ENCODE peak calls at places on chromosomes 5 and 9, in nine cellular contexts. H is lower lobe of right lung, G is left ventricle myocardium inferior, C is heart right ventricle, K is psoas muscle, J is colonic mucosa, Z is spleen, N is H1, B is transverse colon. M is an unnamed sample.

GRCh38 chr5:171750316-171750788 is 35.3 kb upstream of the SMIM23 start:
- DNase-seq in N (peak), H (no peak), B (peak), J (peak), Z (no peak), G (peak), C (peak), K (peak), M (peak)

GRCh38 chr5:97575322-97575721 is 392.3 kb upstream of the RIOK2 start:
- DNase-seq in C (no peak), H (no peak), K (no peak), B (no peak), Z (no peak), G (no peak), J (no peak), N (no peak), M (no peak)

GRCh38 chr5:144325532-144325931 is 154.9 kb downstream of the KCTD16 start:
- DNase-seq in N (no peak), G (no peak), H (no peak), C (no peak), J (no peak), K (no peak), B (no peak), Z (no peak), M (no peak)

GRCh38 chr5:5492087-5492933 is 69.8 kb downstream of the ICE1 start:
- DNase-seq in N (no peak), J (peak), B (peak), K (no peak), H (no peak), C (no peak), G (no peak), Z (no peak), M (peak)

GRCh38 chr5:16815432-16815831 is 120.7 kb downstream of the MYO10 start:
- DNase-seq in Z (no peak), C (no peak), J (no peak), K (no peak), N (no peak), G (no peak), B (no peak), H (no peak), M (no peak)

GRCh38 chr5:75885849-75886596 is 168.8 kb upstream of the POC5 start:
- DNase-seq in J (no peak), B (no peak), C (no peak), G (no peak), N (no peak), H (no peak), K (no peak), Z (peak), M (peak)

GRCh38 chr5:71719092-71719964 is at the start of gene CARTPT:
- DNase-seq in H (no peak), B (no peak), Z (no peak), J (no peak), C (no peak), K (no peak), N (peak), G (no peak), M (peak)

GRCh38 chr5:179802950-179803562 is 3.6 kb downstream of the MGAT4B start:
- DNase-seq in K (no peak), H (no peak), Z (peak), B (no peak), G (no peak), C (no peak), J (peak), N (peak), M (no peak)

GRCh38 chr9:123863164-123863855 is 66.6 kb downstream of the DENND1A start:
- DNase-seq in C (no peak), Z (no peak), K (no peak), B (no peak), J (no peak), H (no peak), N (no peak), G (no peak), M (peak)

GRCh38 chr9:129898205-129898604 is 62.9 kb downstream of the USP20 start:
- DNase-seq in B (no peak), Z (no peak), K (no peak), G (no peak), N (no peak), J (peak), C (no peak), H (no peak), M (no peak)

GRCh38 chr5:120624021-120624563 is 160.0 kb downstream of the PRR16 start:
- DNase-seq in J (no peak), Z (no peak), N (no peak), C (no peak), B (no peak), K (no peak), G (no peak), H (no peak), M (peak)

GRCh38 chr9:87596862-87597261 is 99.2 kb downstream of the DAPK1 start:
- DNase-seq in B (peak), K (peak), H (peak), G (peak), J (peak), C (peak), N (no peak), Z (no peak), M (peak)

GRCh38 chr9:76403352-76403751 is 9.1 kb upstream of the RFK start:
- DNase-seq in C (no peak), N (no peak), J (no peak), Z (no peak), G (no peak), H (no peak), K (no peak), B (no peak), M (peak)

GRCh38 chr5:374631-375335 is 53.3 kb downstream of the AHRR start:
- DNase-seq in B (peak), Z (peak), G (no peak), H (no peak), J (peak), N (peak), C (no peak), K (no peak), M (no peak)

GRCh38 chr5:127229185-127229889 is 61.3 kb upstream of the MEGF10 start:
- DNase-seq in H (peak), Z (peak), K (peak), C (peak), G (peak), B (peak), N (peak), J (peak), M (peak)

GRCh38 chr5:68419637-68420452 is 204.3 kb downstream of the PIK3R1 start:
- DNase-seq in B (peak), G (no peak), H (no peak), K (peak), N (no peak), Z (no peak), J (peak), C (peak), M (peak)

GRCh38 chr5:34831328-34831727 is 7.6 kb upstream of the TTC23L start:
- DNase-seq in C (no peak), Z (no peak), N (no peak), H (no peak), J (no peak), B (no peak), G (no peak), K (no peak), M (peak)

GRCh38 chr5:10151656-10152055 is 98.0 kb downstream of the ATPSCKMT start:
- DNase-seq in C (no peak), J (no peak), B (no peak), K (no peak), H (no peak), N (no peak), G (no peak), Z (no peak), M (peak)

GRCh38 chr5:176625966-176626875 is 4.1 kb downstream of the SNCB start:
- DNase-seq in J (peak), G (no peak), K (no peak), B (peak), H (no peak), N (no peak), Z (peak), C (no peak), M (no peak)

GRCh38 chr9:86734762-86735161 is 212.5 kb downstream of the GAS1 start:
- DNase-seq in Z (no peak), J (no peak), H (no peak), N (no peak), K (no peak), C (no peak), B (no peak), G (no peak), M (peak)

DNA sequence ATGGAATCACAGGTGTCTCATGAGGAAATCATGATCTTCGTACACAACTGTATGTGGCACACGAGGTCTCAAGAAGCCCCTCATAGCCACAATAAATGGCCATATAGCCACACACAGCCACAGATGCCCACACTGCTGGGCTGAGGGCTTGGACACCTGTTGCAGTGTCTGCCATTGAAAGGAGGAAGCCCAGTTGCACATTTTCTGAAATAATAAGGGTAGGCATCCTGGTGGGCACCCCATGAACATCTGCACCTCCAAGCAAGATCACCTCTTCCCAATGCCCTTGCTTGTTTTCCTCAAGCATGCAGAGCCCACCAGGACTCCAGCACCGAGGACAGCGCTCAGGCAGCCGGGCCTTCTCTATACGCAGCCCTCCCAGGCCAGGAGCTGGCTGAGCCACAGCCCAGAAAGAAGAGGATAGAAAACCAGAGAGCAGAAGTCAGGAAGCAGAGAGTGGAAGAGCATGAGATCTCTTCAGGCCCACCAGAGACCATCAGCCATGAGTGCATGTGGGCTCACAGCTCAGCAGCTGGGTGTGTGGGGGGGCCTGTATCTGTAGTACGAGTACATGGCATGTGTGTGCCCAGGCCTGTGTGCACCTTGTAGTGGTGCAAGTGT is 1.0 kb upstream of the ACSL6 start:
- DNase-seq in G (peak), B (peak), Z (peak), N (peak), C (peak), H (peak), J (peak), K (peak), M (peak)
- H3K4me3 ChIP-seq in G (peak), B (no peak), Z (no peak), N (peak), C (no peak), H (no peak), J (no peak), K (no peak), M (no peak)

GRCh38 chr5:111163000-111163399 is 61.2 kb upstream of the CAMK4 start:
- DNase-seq in G (no peak), N (no peak), K (no peak), J (no peak), Z (no peak), H (no peak), C (no peak), B (no peak), M (peak)

GRCh38 chr5:111153483-111153882 is 61.3 kb downstream of the WDR36 start:
- DNase-seq in N (no peak), K (no peak), Z (no peak), C (no peak), B (no peak), H (no peak), J (no peak), G (no peak), M (no peak)

GRCh38 chr5:111159845-111160244 is 64.3 kb upstream of the CAMK4 start:
- DNase-seq in G (no peak), B (no peak), K (no peak), N (no peak), J (no peak), Z (no peak), C (no peak), H (no peak), M (no peak)

GRCh38 chr5:111158105-111158744 is 66.0 kb upstream of the CAMK4 start:
- DNase-seq in C (no peak), N (peak), B (peak), G (peak), Z (no peak), J (peak), H (no peak), K (no peak), M (peak)
- TF ChIP-seq CTCF in C (peak), N (peak), B (peak), G (peak), Z (peak), J (peak), H (peak), K (peak), M (peak)

DNA sequence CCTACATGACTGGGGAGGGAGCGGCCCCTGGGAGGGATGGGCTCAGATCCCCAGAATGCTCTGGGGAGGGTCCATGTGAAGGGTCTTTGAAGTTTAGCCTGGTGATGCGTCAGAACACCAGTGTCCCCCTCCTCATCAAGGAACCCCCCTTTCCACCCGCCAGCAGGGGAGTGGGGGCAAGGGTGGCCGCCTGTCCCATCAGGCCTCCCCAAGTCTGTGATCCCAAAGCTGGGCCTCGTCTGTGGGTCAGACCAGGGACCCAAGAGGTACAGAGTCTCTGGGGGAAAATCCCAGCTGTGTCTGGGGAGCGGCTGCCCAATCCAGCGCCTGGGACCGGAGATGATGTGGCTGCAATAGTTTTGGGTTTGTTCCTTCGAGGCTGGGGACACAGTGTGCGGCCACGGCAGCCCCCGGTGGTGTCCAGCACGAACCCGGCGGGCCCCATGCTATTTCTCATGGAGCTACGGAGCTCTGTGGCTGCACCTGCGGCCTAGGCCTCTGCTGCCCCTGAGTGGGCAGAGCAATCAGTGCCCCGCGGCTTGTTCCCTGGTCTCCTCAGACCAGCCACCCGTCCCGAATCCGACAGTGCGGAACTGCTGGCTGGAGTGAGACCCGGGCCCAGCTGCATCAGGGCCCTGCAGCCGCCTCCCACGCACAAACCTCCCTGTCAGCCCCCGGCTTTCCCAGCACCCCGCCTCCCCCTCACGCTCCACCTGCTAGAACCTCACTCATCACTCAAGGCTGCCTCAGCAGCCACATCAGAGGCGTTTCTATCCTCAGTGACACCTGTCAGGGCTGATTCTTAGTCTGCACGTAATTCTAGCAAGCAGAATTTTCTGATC is 29.2 kb downstream of the SARDH start:
- DNase-seq in N (no peak), Z (peak), C (no peak), K (peak), B (no peak), J (no peak), H (no peak), G (no peak), M (no peak)
- H3K4me3 ChIP-seq in N (no peak), Z (no peak), C (no peak), K (no peak), B (no peak), J (no peak), H (no peak), G (no peak), M (no peak)

DNA sequence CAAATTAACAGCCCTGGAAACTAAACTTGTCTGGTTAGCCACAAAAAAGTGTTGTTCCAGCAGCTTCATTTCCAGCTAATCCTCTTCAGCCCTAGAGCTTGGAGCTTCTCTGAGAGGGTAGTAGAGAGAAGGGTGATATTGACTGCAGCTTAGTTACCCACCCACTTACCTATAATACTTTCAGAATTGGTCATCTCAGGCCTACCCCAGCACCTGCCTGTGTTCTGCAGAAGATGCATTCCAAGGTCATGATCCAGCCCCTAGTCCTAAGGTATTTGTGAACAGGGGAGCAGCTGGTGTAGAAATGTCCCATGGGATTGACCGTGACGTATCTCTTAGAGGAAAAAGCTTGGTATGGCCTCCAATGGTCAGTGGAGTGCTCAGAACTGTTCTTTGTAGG is 289.0 kb downstream of the NR3C1 start:
- DNase-seq in N (no peak), J (no peak), G (no peak), B (no peak), C (no peak), K (no peak), Z (no peak), H (no peak), M (no peak)
- TF ChIP-seq CTCF in N (no peak), J (no peak), G (no peak), B (no peak), C (no peak), K (no peak), Z (no peak), H (no peak), M (no peak)

GRCh38 chr9:106869458-106869857 is 6.5 kb downstream of the ZNF462 start:
- DNase-seq in G (no peak), H (no peak), C (no peak), J (no peak), B (no peak), Z (no peak), N (no peak), K (no peak), M (peak)

GRCh38 chr9:106866243-106866642 is 3.3 kb downstream of the ZNF462 start:
- DNase-seq in J (no peak), N (no peak), B (no peak), G (no peak), C (no peak), Z (no peak), H (no peak), K (no peak), M (no peak)

GRCh38 chr9:106868096-106868495 is 5.1 kb downstream of the ZNF462 start:
- DNase-seq in N (no peak), J (no peak), Z (no peak), H (no peak), G (no peak), K (no peak), C (no peak), B (no peak), M (no peak)

GRCh38 chr9:106868565-106868964 is 5.6 kb downstream of the ZNF462 start:
- DNase-seq in N (no peak), Z (no peak), H (peak), C (no peak), G (no peak), J (no peak), K (no peak), B (peak), M (no peak)

DNA sequence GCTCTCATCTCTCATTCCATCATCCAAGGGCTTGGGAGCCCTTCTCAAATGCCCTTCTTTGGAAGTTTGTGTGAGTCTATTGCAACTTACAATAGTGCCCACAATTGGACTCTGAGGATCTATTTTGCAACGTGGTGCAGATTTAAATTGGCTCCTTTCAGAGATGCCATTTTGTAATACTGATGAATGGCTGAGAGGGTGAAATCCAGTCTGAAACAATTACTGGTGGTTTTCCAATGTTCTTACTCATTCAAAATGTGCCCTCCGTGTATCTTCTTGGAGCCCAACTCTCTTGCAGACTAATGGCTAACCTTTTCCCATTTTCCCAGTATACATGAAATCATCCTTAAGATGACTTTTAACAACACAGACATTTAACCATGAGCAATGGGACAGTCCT is 6.1 kb downstream of the ZNF462 start:
- DNase-seq in C (no peak), G (no peak), H (no peak), K (no peak), J (no peak), B (no peak), Z (no peak), N (no peak), M (no peak)
- H3K4me3 ChIP-seq in C (no peak), G (no peak), H (no peak), K (peak), J (no peak), B (no peak), Z (no peak), N (no peak), M (no peak)

GRCh38 chr5:141475625-141476131 is at the start of gene PCDHGC3:
- DNase-seq in B (peak), J (peak), Z (peak), N (peak), C (peak), K (peak), G (peak), H (peak), M (peak)
- TF ChIP-seq CTCF in B (peak), J (peak), Z (peak), N (peak), C (no peak), K (peak), G (peak), H (peak), M (peak)

GRCh38 chr9:127926961-127927456 is 3.6 kb downstream of the PIP5KL1 start:
- DNase-seq in N (no peak), Z (no peak), B (no peak), G (no peak), H (no peak), J (no peak), C (no peak), K (no peak), M (no peak)

GRCh38 chr9:127928232-127929043 is 2.1 kb downstream of the PIP5KL1 start:
- DNase-seq in N (no peak), H (peak), C (no peak), Z (no peak), J (no peak), G (no peak), B (no peak), K (no peak), M (no peak)

GRCh38 chr9:127927457-127928231 is 2.9 kb downstream of the PIP5KL1 start:
- DNase-seq in C (no peak), B (peak), N (peak), K (no peak), H (peak), G (no peak), J (peak), Z (no peak), M (no peak)

GRCh38 chr9:127924736-127925444 is 5.7 kb downstream of the PIP5KL1 start:
- DNase-seq in J (no peak), C (no peak), G (no peak), N (no peak), Z (no peak), B (no peak), K (no peak), H (no peak), M (no peak)

GRCh38 chr9:127925959-127926949 is 4.3 kb downstream of the PIP5KL1 start:
- DNase-seq in N (no peak), Z (no peak), K (no peak), C (no peak), J (no peak), H (no peak), B (no peak), G (no peak), M (no peak)
- H3K4me3 ChIP-seq in N (peak), Z (no peak), K (no peak), C (no peak), J (no peak), H (peak), B (no peak), G (peak), M (no peak)

M was measured in choroid plexus epithelial cell.